ENCODE peak calls at places on chromosomes 11 and 22, in four cellular contexts. T, Z, H and W are unnamed samples.
A peak's percentile ranks its signal among the peaks of the same experiment; 100 is the strongest.

GRCh38 chr11:19519912-19520641 is 192.6 kb upstream of the NAV2 start:
- DNase-seq in T (no peak), Z (peak; percentile 32), H (no peak), W (no peak)

GRCh38 chr11:35418282-35418846 is 994 bp downstream of the SLC1A2 start:
- DNase-seq in T (no peak), Z (no peak), H (no peak), W (peak; percentile 70)

GRCh38 chr22:32745996-32746322 is 55.5 kb upstream of the TIMP3 start:
- DNase-seq in T (no peak), Z (no peak), H (no peak), W (no peak)

GRCh38 chr11:47961383-47961782 is 19.0 kb upstream of the PTPRJ start:
- DNase-seq in T (no peak), Z (no peak), H (no peak), W (no peak)

GRCh38 chr11:61061081-61061826 is 41.0 kb upstream of the CD5 start:
- DNase-seq in T (no peak), Z (peak; percentile 6), H (no peak), W (no peak)

GRCh38 chr11:40185793-40186192 is 1273.7 kb downstream of the LRRC4C start:
- DNase-seq in T (no peak), Z (no peak), H (no peak), W (no peak)

GRCh38 chr11:133064152-133064877 is 468.0 kb downstream of the OPCML start:
- DNase-seq in T (peak; percentile 46), Z (peak; percentile 82), H (peak; percentile 48), W (peak; percentile 84)

GRCh38 chr11:32426819-32427615 is 8.3 kb downstream of the WT1 start:
- DNase-seq in T (no peak), Z (peak; percentile 90), H (no peak), W (no peak)

GRCh38 chr22:50270302-50271010 is at the start of gene MAPK11:
- DNase-seq in T (no peak), Z (peak; percentile 79), H (peak; percentile 61), W (peak; percentile 72)

GRCh38 chr11:44561275-44561781 is 4.1 kb upstream of the CD82 start:
- DNase-seq in T (no peak), Z (no peak), H (peak; percentile 39), W (no peak)

GRCh38 chr11:117984471-117984870 is 1.7 kb upstream of the IL10RA start:
- DNase-seq in T (no peak), Z (no peak), H (no peak), W (no peak)

GRCh38 chr11:8360086-8360828 is 96.6 kb upstream of the LMO1 start:
- DNase-seq in T (no peak), Z (peak; percentile 12), H (no peak), W (no peak)

GRCh38 chr11:39817248-39817647 is 1642.2 kb downstream of the LRRC4C start:
- DNase-seq in T (no peak), Z (no peak), H (no peak), W (no peak)

GRCh38 chr11:83033972-83034672 is 37.6 kb downstream of the RAB30 start:
- DNase-seq in T (no peak), Z (peak; percentile 78), H (peak; percentile 71), W (no peak)

GRCh38 chr11:79437981-79438630 is 2.7 kb downstream of the TENM4 start:
- DNase-seq in T (no peak), Z (peak; percentile 11), H (peak; percentile 63), W (peak; percentile 69)

GRCh38 chr11:117930668-117931330 is 1.6 kb upstream of the TMPRSS13 start:
- DNase-seq in T (no peak), Z (no peak), H (no peak), W (peak; percentile 10)

GRCh38 chr22:36029406-36029755 is 757 bp upstream of the RBFOX2 start:
- DNase-seq in T (no peak), Z (no peak), H (peak; percentile 38), W (no peak)

GRCh38 chr11:1356007-1356435 is 33.7 kb upstream of the BRSK2 start:
- DNase-seq in T (no peak), Z (peak; percentile 66), H (no peak), W (no peak)

GRCh38 chr22:29108137-29108536 is 35.3 kb downstream of the KREMEN1 start:
- DNase-seq in T (no peak), Z (peak; percentile 70), H (peak; percentile 58), W (no peak)

GRCh38 chr11:18618341-18619025 is 15.7 kb downstream of the SPTY2D1 start:
- DNase-seq in T (no peak), Z (peak; percentile 84), H (peak; percentile 73), W (no peak)

GRCh38 chr11:133122260-133122659 is 410.0 kb downstream of the OPCML start:
- DNase-seq in T (no peak), Z (no peak), H (no peak), W (no peak)

GRCh38 chr11:104991994-104992393 is 23.6 kb upstream of the CASP4 start:
- DNase-seq in T (no peak), Z (no peak), H (no peak), W (no peak)

GRCh38 chr22:38239101-38239761 is 33.6 kb downstream of the TMEM184B start:
- DNase-seq in T (peak; percentile 79), Z (peak; percentile 77), H (peak; percentile 98), W (no peak)

GRCh38 chr11:45264839-45265515 is 21.2 kb downstream of the SYT13 start:
- DNase-seq in T (no peak), Z (peak; percentile 79), H (peak; percentile 87), W (no peak)

GRCh38 chr22:19853879-19854777 is 546 bp downstream of the GNB1L start:
- DNase-seq in T (no peak), Z (no peak), H (no peak), W (peak; percentile 35)

GRCh38 chr11:34242037-34242625 is 115.7 kb downstream of the ABTB2 start:
- DNase-seq in T (no peak), Z (no peak), H (peak; percentile 42), W (no peak)

GRCh38 chr22:29115682-29116313 is 43.0 kb downstream of the KREMEN1 start:
- DNase-seq in T (no peak), Z (peak; percentile 60), H (peak; percentile 52), W (no peak)

GRCh38 chr22:17120281-17120680 is 879 bp downstream of the TMEM121B start:
- DNase-seq in T (no peak), Z (peak; percentile 53), H (peak; percentile 30), W (peak; percentile 63)

GRCh38 chr22:37427128-37427710 is at the start of gene ELFN2:
- DNase-seq in T (no peak), Z (peak; percentile 54), H (peak; percentile 10), W (no peak)

GRCh38 chr11:134682577-134682976 is 270.5 kb upstream of the B3GAT1 start:
- DNase-seq in T (no peak), Z (no peak), H (no peak), W (no peak)

GRCh38 chr11:75677275-75677674 is 8.4 kb upstream of the MAP6 start:
- DNase-seq in T (no peak), Z (no peak), H (no peak), W (no peak)
- H3K27me3 ChIP-seq in T (no peaks in the 10 kb centered on the region), Z (peaks cover 42% of the 10 kb centered on the region), H (peaks cover 30% of the 10 kb centered on the region), W (peaks cover 21% of the 10 kb centered on the region)

DNA sequence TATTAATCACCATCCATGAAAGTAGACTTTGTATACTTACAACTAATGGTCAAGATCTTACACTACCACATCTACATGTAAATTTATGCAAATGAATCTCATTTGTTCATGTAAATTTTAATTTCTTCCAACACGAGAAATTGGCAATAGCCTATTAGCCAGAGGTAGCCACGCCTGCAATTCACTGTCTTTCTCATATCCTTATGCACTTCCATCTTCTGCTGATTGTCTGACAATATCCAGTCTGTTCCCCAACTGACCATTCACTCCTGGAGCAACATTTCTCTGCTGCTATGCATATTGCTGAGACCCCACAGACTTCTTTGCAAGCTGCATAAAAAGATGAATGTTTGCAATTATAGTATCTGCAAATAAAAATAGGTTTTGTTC is 2.5 kb downstream of the NNMT start:
- DNase-seq in T (no peak), Z (peak; percentile 67), H (no peak), W (no peak)
- H3K4me3 ChIP-seq in T (no peak overlapping the region), Z (no peak overlapping the region), H (peak overlapping the region; percentile 24), W (peak overlapping the region; percentile 32)

GRCh38 chr22:41106122-41106968 is 14.0 kb downstream of the EP300 start:
- DNase-seq in T (no peak), Z (peak; percentile 69), H (peak; percentile 33), W (no peak)
- H3K27ac ChIP-seq in T (no peak overlapping the region), Z (peak overlapping the region; percentile 11), H (no peak overlapping the region), W (peak overlapping the region; percentile 30)

DNA sequence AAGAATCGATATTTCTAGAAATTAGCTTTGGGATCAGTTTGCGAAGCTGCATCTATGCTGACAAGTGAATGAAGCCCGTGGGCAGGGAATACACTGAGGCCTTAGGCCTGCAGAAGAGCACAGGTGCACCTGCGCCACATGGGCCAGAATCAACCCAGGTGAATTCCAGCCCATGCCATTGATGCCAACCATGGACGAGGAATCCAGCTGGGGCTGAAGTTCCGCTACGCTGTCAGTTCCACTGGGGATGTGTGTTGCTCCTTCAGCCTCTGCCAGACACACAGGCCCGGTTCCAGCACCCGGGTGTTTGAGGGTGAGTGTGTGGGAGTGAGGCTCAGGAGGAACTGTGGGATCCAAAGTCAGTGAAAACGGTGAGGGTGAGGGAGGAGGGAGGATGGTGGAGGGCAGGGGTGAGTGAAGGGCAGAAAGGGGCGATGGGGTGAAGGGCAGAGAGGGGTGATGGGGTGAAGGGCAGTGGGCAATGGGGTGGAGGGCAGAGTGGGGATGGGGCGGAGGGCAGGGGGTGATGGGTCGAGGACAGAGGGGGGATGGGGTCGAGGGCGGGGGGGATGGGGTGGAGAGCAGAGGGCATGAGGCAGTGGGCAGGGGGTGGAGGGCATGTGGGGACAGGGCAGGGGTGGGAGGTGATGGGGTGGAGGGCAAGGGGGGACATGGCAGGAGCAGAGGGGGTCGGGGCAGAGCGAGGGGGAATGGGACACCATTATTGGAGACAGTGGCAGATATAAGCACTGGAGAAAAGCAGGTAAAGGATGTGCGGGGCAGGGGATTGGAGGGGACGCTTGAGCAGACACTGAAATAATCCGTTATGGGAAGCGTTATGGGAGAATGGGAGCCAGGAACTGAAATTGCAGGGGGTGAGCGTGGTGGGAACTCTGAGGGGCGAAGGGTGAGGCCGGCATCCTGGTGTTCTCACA is 931.6 kb downstream of the BRD1 start:
- DNase-seq in T (peak; percentile 26), Z (no peak), H (no peak), W (no peak)
- H3K27me3 ChIP-seq in T (no peaks in the 10 kb centered on the region), Z (no peaks in the 10 kb centered on the region), H (no peaks in the 10 kb centered on the region), W (peaks cover 41% of the 10 kb centered on the region)